ENCODE peak calls at places on chromosomes 5 and 9, in four cellular contexts. R is IMR-90, N is Peyer's patch, Z is esophagus squamous epithelium. S is an unnamed sample.
A peak's percentile ranks its signal among the peaks of the same experiment; 100 is the strongest.

GRCh38 chr5:37310360-37310759 is 60.5 kb downstream of the NUP155 start:
- DNase-seq in R (no peak), N (no peak), Z (no peak), S (no peak)

GRCh38 chr5:139268364-139269202 is 25.0 kb upstream of the MATR3 start:
- DNase-seq in R (no peak), N (no peak), Z (no peak), S (peak; percentile 76)

GRCh38 chr9:110768887-110769286 is 100.3 kb downstream of the MUSK start:
- DNase-seq in R (no peak), N (no peak), Z (no peak), S (peak; percentile 29)

GRCh38 chr9:96453625-96454024 is 3.7 kb downstream of the HABP4 start:
- DNase-seq in R (peak; percentile 47), N (no peak), Z (no peak), S (no peak)

GRCh38 chr5:2755371-2755715 is 3.9 kb upstream of the IRX2 start:
- DNase-seq in R (no peak), N (no peak), Z (no peak), S (no peak)

GRCh38 chr5:56083286-56083854 is 88.6 kb upstream of the IL6ST start:
- DNase-seq in R (no peak), N (no peak), Z (no peak), S (no peak)

GRCh38 chr9:97299809-97300414 is 7.5 kb upstream of the CCDC180 start:
- DNase-seq in R (no peak), N (no peak), Z (no peak), S (no peak)

GRCh38 chr5:141848771-141849370 is 29.3 kb downstream of the PCDH1 start:
- DNase-seq in R (peak; percentile 66), N (peak; percentile 33), Z (no peak), S (peak; percentile 11)

GRCh38 chr5:160837211-160837610 is 14.8 kb downstream of the ATP10B start:
- DNase-seq in R (no peak), N (no peak), Z (no peak), S (no peak)

GRCh38 chr5:98905857-98906688 is 22.7 kb downstream of the CHD1 start:
- DNase-seq in R (peak; percentile 59), N (no peak), Z (no peak), S (peak; percentile 63)

GRCh38 chr9:137479892-137480685 is 21.0 kb upstream of the NSMF start:
- DNase-seq in R (no peak), N (no peak), Z (no peak), S (no peak)

GRCh38 chr5:392431-392988 is 50.5 kb upstream of the EXOC3 start:
- DNase-seq in R (peak; percentile 58), N (peak; percentile 38), Z (no peak), S (no peak)

GRCh38 chr5:135213466-135214239 is 179.6 kb upstream of the PITX1 start:
- DNase-seq in R (no peak), N (no peak), Z (no peak), S (peak; percentile 85)

GRCh38 chr5:3218096-3218495 is 377.5 kb upstream of the IRX1 start:
- DNase-seq in R (no peak), N (no peak), Z (no peak), S (no peak)

GRCh38 chr9:128485414-128485855 is 19.1 kb upstream of the GLE1 start:
- DNase-seq in R (no peak), N (no peak), Z (no peak), S (no peak)

GRCh38 chr5:143896981-143897380 is 85.0 kb downstream of the HMHB1 start:
- DNase-seq in R (peak; percentile 81), N (no peak), Z (no peak), S (no peak)

GRCh38 chr5:848671-849111 is 2.1 kb downstream of the ZDHHC11 start:
- DNase-seq in R (no peak), N (no peak), Z (no peak), S (no peak)

GRCh38 chr5:143055596-143056330 is 285.6 kb downstream of the ARHGAP26 start:
- DNase-seq in R (peak; percentile 57), N (no peak), Z (no peak), S (no peak)

GRCh38 chr5:160230686-160231527 is 1.6 kb downstream of the FABP6 start:
- DNase-seq in R (peak; percentile 80), N (peak; percentile 18), Z (no peak), S (no peak)

GRCh38 chr9:98085955-98086354 is 29.4 kb downstream of the NANS start:
- DNase-seq in R (no peak), N (no peak), Z (no peak), S (peak; percentile 12)

GRCh38 chr5:26572486-26572885 is 465.9 kb downstream of the CDH9 start:
- DNase-seq in R (no peak), N (no peak), Z (no peak), S (no peak)

GRCh38 chr5:32852535-32852934 is 141.4 kb downstream of the NPR3 start:
- DNase-seq in R (peak; percentile 89), N (no peak), Z (no peak), S (peak; percentile 76)

GRCh38 chr5:91123291-91123690 is 259.8 kb downstream of the ARRDC3 start:
- DNase-seq in R (no peak), N (no peak), Z (no peak), S (no peak)

GRCh38 chr9:110714314-110714713 is 45.7 kb downstream of the MUSK start:
- DNase-seq in R (peak; percentile 50), N (no peak), Z (no peak), S (peak; percentile 14)

GRCh38 chr5:90161399-90161798 is 248.2 kb downstream of the CETN3 start:
- DNase-seq in R (no peak), N (peak; percentile 17), Z (no peak), S (peak; percentile 59)

GRCh38 chr5:44388504-44389409 is 463 bp downstream of the FGF10 start:
- DNase-seq in R (peak; percentile 2), N (no peak), Z (no peak), S (peak; percentile 32)

GRCh38 chr9:5951686-5952211 is 61.1 kb downstream of the MLANA start:
- DNase-seq in R (peak; percentile 83), N (no peak), Z (no peak), S (no peak)

GRCh38 chr9:109010676-109011655 is 2.3 kb downstream of the CTNNAL1 start:
- DNase-seq in R (peak; percentile 93), N (no peak), Z (no peak), S (peak; percentile 31)

GRCh38 chr5:178530526-178530925 is 59.7 kb downstream of the COL23A1 start:
- DNase-seq in R (no peak), N (no peak), Z (no peak), S (no peak)

GRCh38 chr9:105191508-105192118 is 52.8 kb upstream of the SLC44A1 start:
- DNase-seq in R (no peak), N (no peak), Z (no peak), S (no peak)

GRCh38 chr5:28190011-28190410 is 1151.6 kb upstream of the CDH9 start:
- DNase-seq in R (no peak), N (no peak), Z (no peak), S (no peak)

GRCh38 chr5:126031989-126032716 is 391.1 kb upstream of the GRAMD2B start:
- DNase-seq in R (peak; percentile 35), N (no peak), Z (no peak), S (peak; percentile 50)

GRCh38 chr9:9615086-9615485 is 997.7 kb downstream of the PTPRD start:
- DNase-seq in R (no peak), N (no peak), Z (no peak), S (no peak)

GRCh38 chr9:69253057-69253456 is 72.0 kb upstream of the ENTREP1 start:
- DNase-seq in R (peak; percentile 6), N (no peak), Z (no peak), S (peak; percentile 53)

GRCh38 chr9:126217797-126218196 is 108.8 kb upstream of the MVB12B start:
- DNase-seq in R (no peak), N (no peak), Z (no peak), S (no peak)

GRCh38 chr5:34854459-34855174 is 15.7 kb downstream of the TTC23L start:
- DNase-seq in R (no peak), N (no peak), Z (no peak), S (no peak)

GRCh38 chr9:73565026-73565425 is 413.4 kb downstream of the ANXA1 start:
- DNase-seq in R (no peak), N (no peak), Z (no peak), S (no peak)

DNA sequence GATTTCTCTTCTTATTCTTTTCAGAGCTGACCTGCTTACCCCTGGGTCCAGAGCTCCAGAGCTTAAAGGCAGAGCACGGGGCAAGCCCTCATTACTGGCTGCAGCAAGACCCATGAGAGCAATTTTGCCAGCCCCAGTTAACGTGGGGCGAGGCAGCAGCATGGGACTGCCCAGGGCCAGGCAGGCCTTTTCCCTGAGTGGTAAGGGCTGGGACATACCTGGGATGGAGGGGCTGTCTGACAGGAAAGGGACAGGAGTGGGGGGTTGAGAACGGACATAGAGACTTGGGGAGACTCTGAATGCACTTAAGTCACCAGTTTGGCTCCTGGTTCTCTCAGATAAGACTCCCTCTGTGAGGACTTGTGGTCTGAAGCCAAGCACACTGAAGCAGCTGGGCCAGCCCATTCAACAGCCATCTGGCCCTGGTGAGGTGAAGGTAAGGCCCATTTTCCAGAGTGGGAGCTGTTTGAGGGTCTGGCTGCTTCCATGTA is 26.2 kb downstream of the HMGXB3 start:
- DNase-seq in R (no peak), N (no peak), Z (no peak), S (no peak)
- H3K36me3 ChIP-seq in R (peaks cover 40% of the 10 kb centered on the region), N (peaks cover 84% of the 10 kb centered on the region), Z (no peaks in the 10 kb centered on the region), S (peaks cover 72% of the 10 kb centered on the region)

DNA sequence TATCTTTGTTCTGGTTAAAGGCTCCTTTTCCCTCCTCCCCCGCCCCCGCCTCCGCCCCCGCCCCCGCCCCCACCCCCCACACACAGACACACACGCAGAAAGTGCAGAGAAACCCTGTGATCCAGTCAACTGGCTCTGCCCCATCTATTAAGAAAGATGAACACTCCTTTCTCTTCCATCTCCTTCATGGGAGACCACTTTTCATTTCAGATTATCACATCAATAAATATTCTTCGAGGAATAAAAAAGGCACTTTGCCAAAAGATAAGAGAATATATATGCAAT is 127.0 kb downstream of the TMEM161B start:
- DNase-seq in R (no peak), N (no peak), Z (no peak), S (no peak)
- H3K4me3 ChIP-seq in R (peak overlapping the region; percentile 22), N (peak overlapping the region; percentile 62), Z (no peak overlapping the region), S (peak overlapping the region; percentile 63)

DNA sequence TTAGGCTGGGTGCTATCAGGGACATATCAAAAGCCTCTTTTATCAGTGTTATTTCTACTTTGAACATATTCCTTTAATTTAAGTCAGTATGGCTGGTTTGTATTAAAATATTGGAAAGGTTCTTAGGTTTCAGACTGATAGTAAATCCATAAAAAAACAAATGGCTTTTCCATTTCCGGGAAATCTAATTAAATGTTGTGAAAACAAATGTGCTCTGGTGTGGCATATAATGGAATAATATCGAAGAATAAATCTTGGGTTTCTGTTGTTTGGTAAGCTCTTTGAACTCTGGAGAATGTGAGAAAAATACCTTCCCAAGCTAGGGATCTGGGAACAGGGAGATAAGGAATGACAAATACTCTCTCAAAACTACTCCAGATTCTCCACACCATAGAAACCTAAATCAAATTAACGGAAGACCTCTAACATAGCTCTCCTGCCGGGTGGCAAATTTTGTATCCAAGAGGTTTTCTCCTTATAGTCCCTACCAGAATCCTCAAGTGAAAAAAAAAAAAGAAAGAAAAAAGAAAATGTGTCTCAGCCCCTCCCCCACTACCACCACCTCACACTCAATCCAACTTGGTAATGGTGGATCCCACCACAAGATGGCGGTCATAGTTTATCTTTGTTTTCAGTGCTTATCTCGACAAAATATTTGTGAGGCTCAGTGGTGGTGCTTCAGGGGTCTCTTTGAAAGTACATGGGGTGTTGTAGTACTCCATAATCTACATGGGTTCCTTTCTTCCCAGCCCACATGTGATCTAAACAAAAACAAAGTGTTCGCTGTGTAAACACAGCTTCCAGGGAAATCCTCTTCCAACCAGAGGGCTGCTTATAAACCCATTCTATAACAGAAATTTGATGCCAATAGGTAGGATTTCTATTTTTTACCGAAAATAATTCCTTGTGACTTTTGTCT is 54.6 kb upstream of the FST start:
- DNase-seq in R (no peak), N (no peak), Z (no peak), S (peak; percentile 64)
- H3K4me1 ChIP-seq in R (peaks cover 23% of the 10 kb centered on the region), N (no peaks in the 10 kb centered on the region), Z (no peaks in the 10 kb centered on the region), S (peaks cover 33% of the 10 kb centered on the region)

GRCh38 chr5:14293279-14293678 is 150.1 kb downstream of the TRIO start:
- DNase-seq in R (no peak), N (no peak), Z (no peak), S (no peak)
- H3K36me3 ChIP-seq in R (peaks cover 64% of the 10 kb centered on the region), N (peaks cover 59% of the 10 kb centered on the region), Z (no peaks in the 10 kb centered on the region), S (peaks cover 2% of the 10 kb centered on the region)

S was measured in SJCRH30.